ENCODE peak calls at places on chromosomes 1 and 21, in seven cellular contexts. Y is cardiac muscle cell; Z is neuronal stem cell; O is CD8-positive, alpha-beta memory T cell; I is esophagus squamous epithelium; C is stomach; E is tibial artery. S is an unnamed sample. For H3K9me3, the result is how much of the 10 kb centered on the place peaks cover.

GRCh38 chr21:45256912-45257672 is 30.6 kb downstream of the POFUT2 start:
- DNase-seq in Y (peak), Z (no peak), O (no peak), I (no peak), C (no peak), E (peak), S (no peak)

GRCh38 chr1:30195424-30196134 is 527.8 kb downstream of the MATN1 start:
- DNase-seq in Y (no peak), Z (no peak), O (no peak), I (no peak), C (no peak), E (no peak), S (no peak)

GRCh38 chr1:115184951-115185331 is 95.6 kb upstream of the TSPAN2 start:
- DNase-seq in Y (no peak), Z (no peak), O (no peak), I (no peak), C (no peak), E (peak), S (no peak)

GRCh38 chr1:221605569-221605968 is 136.3 kb downstream of the DUSP10 start:
- DNase-seq in Y (no peak), Z (no peak), O (no peak), I (no peak), C (no peak), E (no peak), S (no peak)

GRCh38 chr1:220906561-220907334 is 27.5 kb downstream of the HLX start:
- DNase-seq in Y (no peak), Z (no peak), O (no peak), I (no peak), C (no peak), E (no peak), S (no peak)

GRCh38 chr21:44618909-44619308 is 7.0 kb downstream of the KRTAP10-8 start:
- DNase-seq in Y (no peak), Z (no peak), O (peak), I (no peak), C (no peak), E (no peak), S (peak)

GRCh38 chr1:82321794-82322193 is 521.1 kb downstream of the ADGRL2 start:
- DNase-seq in Y (no peak), Z (no peak), O (no peak), I (no peak), C (no peak), E (no peak), S (no peak)

GRCh38 chr1:2466834-2467554 is 9.1 kb upstream of the PLCH2 start:
- DNase-seq in Y (no peak), Z (peak), O (peak), I (no peak), C (no peak), E (no peak), S (peak)

GRCh38 chr1:31798086-31798432 is 17.8 kb downstream of the SPOCD1 start:
- DNase-seq in Y (no peak), Z (no peak), O (no peak), I (no peak), C (no peak), E (no peak), S (no peak)

GRCh38 chr1:19606817-19607706 is 37.0 kb upstream of the NBL1 start:
- DNase-seq in Y (no peak), Z (no peak), O (peak), I (no peak), C (no peak), E (no peak), S (peak)

GRCh38 chr1:209435654-209436566 is 147.6 kb upstream of the CAMK1G start:
- DNase-seq in Y (peak), Z (peak), O (peak), I (no peak), C (peak), E (peak), S (peak)

GRCh38 chr1:232435746-232436145 is 194.2 kb downstream of the SIPA1L2 start:
- DNase-seq in Y (no peak), Z (no peak), O (no peak), I (no peak), C (no peak), E (no peak), S (no peak)

GRCh38 chr1:78688701-78689100 is 39.1 kb downstream of the IFI44 start:
- DNase-seq in Y (no peak), Z (no peak), O (no peak), I (no peak), C (no peak), E (no peak), S (no peak)

GRCh38 chr1:219907772-219908070 is 20.6 kb downstream of the SLC30A10 start:
- DNase-seq in Y (no peak), Z (no peak), O (no peak), I (no peak), C (no peak), E (no peak), S (no peak)

GRCh38 chr21:27110956-27111355 is 144.1 kb upstream of the ADAMTS5 start:
- DNase-seq in Y (no peak), Z (no peak), O (no peak), I (no peak), C (no peak), E (no peak), S (no peak)

GRCh38 chr21:31180256-31181088 is 142.2 kb upstream of the KRTAP19-8 start:
- DNase-seq in Y (peak), Z (no peak), O (no peak), I (no peak), C (no peak), E (no peak), S (no peak)

GRCh38 chr1:165474196-165474595 is 29.3 kb upstream of the RXRG start:
- DNase-seq in Y (no peak), Z (no peak), O (no peak), I (no peak), C (no peak), E (no peak), S (no peak)

GRCh38 chr1:185646202-185646683 is 87.9 kb upstream of the HMCN1 start:
- DNase-seq in Y (peak), Z (peak), O (no peak), I (no peak), C (peak), E (peak), S (no peak)

GRCh38 chr1:30399026-30399425 is 324.4 kb downstream of the MATN1 start:
- DNase-seq in Y (no peak), Z (no peak), O (no peak), I (no peak), C (no peak), E (no peak), S (no peak)

GRCh38 chr1:37892151-37893047 is 33.0 kb upstream of the MTF1 start:
- DNase-seq in Y (no peak), Z (no peak), O (no peak), I (no peak), C (no peak), E (no peak), S (no peak)

GRCh38 chr1:69991644-69992043 is 213.7 kb downstream of the LRRC40 start:
- DNase-seq in Y (no peak), Z (no peak), O (no peak), I (no peak), C (no peak), E (no peak), S (no peak)

GRCh38 chr1:97783762-97784161 is 137.1 kb downstream of the DPYD start:
- DNase-seq in Y (no peak), Z (no peak), O (no peak), I (no peak), C (no peak), E (no peak), S (no peak)

GRCh38 chr1:227907439-227908015 is 40.2 kb downstream of the WNT9A start:
- DNase-seq in Y (no peak), Z (no peak), O (no peak), I (no peak), C (no peak), E (no peak), S (no peak)

GRCh38 chr1:32091176-32091575 is 16.7 kb upstream of the KPNA6 start:
- DNase-seq in Y (no peak), Z (no peak), O (no peak), I (no peak), C (no peak), E (no peak), S (no peak)

GRCh38 chr1:117060441-117061317 is 553 bp downstream of the TTF2 start:
- DNase-seq in Y (no peak), Z (no peak), O (no peak), I (no peak), C (no peak), E (no peak), S (no peak)

GRCh38 chr1:204041232-204041767 is 31.6 kb upstream of the SOX13 start:
- DNase-seq in Y (no peak), Z (no peak), O (no peak), I (no peak), C (no peak), E (peak), S (no peak)

DNA sequence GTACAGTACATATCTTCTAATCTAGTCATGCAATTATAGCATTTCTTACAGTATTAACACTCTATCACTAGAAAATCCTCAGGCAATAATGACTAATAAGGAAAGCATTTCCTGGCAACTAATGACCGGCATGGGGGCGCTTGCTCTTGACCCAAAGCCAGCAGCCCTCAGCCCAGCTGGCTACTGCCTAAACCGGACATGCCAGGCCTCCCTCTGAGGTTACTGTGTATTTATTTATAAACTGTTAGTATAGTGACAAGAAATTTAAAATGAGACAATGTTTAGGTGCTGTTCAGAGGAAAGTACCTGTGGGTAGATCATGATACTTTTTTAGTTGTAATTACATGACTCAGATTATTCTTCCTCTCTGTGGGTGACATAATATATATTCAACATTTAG is 633.9 kb downstream of the PTPRC start:
- DNase-seq in Y (no peak), Z (no peak), O (no peak), I (no peak), C (peak), E (no peak), S (no peak)
- H3K27ac ChIP-seq in Y (no peak), Z (no peak), O (no peak), I (no peak), C (peak), E (no peak), S (no peak)

DNA sequence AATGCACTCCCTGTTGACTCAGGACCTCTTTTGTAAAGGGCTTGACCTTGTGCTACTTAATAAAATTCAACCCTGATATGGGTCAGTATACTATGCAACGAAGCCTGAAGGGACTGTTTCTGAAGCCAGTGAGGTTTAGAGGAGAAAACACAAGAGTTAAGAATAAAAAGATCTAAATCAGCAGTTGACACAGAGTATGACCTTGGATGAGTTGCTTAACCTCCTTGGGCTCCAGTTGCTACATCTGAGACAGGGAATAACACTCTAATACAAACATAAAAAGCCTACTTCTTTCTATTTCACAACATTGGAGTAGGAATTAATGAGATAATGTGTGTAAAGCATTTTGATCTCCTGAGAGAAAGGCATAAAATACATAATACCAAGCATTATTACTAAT is 882.4 kb upstream of the ADGRL2 start:
- DNase-seq in Y (no peak), Z (no peak), O (no peak), I (no peak), C (no peak), E (no peak), S (no peak)
- H3K9me3 ChIP-seq in Y (under half), Z (under half), O (under half), I (under half), C (under half), E (under half), S (under half)

GRCh38 chr1:145958734-145959133 is 917 bp upstream of the LIX1L start:
- DNase-seq in Y (no peak), Z (no peak), O (no peak), I (no peak), C (no peak), E (no peak), S (no peak)

GRCh38 chr1:145956776-145957442 is 908 bp downstream of the LIX1L start:
- DNase-seq in Y (no peak), Z (no peak), O (no peak), I (no peak), C (no peak), E (no peak), S (no peak)

GRCh38 chr1:145957443-145958319 is at the start of gene LIX1L:
- DNase-seq in Y (peak), Z (peak), O (peak), I (peak), C (peak), E (peak), S (peak)

GRCh38 chr1:145955436-145955835 is 2.4 kb downstream of the LIX1L start:
- DNase-seq in Y (no peak), Z (no peak), O (no peak), I (no peak), C (no peak), E (no peak), S (no peak)

DNA sequence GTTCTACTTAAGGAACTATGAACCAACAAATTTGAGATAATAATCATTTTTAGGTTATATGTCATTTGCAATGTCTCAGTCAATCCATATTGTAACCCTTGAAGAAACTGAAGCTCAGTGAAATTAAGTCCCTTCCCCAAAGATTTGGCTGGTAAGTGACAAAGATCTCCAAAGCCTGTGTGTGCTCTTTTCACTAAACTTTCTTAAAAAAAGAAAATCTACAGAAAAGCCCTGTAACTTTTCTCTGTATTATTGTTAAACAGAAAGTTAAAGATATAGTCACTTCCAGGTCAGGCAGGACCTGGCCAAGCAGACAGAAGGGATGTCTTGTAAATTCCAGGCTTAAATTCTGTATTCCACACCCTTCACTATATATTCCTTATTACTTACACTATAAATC is 1.5 kb downstream of the LIX1L start:
- DNase-seq in Y (no peak), Z (no peak), O (no peak), I (no peak), C (no peak), E (no peak), S (no peak)
- H3K27ac ChIP-seq in Y (peak), Z (no peak), O (peak), I (peak), C (peak), E (peak), S (peak)

GRCh38 chr1:160619742-160620277 is 27.0 kb downstream of the SLAMF1 start:
- DNase-seq in Y (no peak), Z (no peak), O (no peak), I (no peak), C (no peak), E (no peak), S (no peak)
- H3K9me3 ChIP-seq in Y (under half), Z (under half), O (under half), I (under half), C (under half), E (under half), S (under half)

GRCh38 chr21:14569026-14569425 is 22.9 kb upstream of the SAMSN1 start:
- DNase-seq in Y (no peak), Z (no peak), O (no peak), I (no peak), C (no peak), E (no peak), S (no peak)
- H3K27ac ChIP-seq in Y (no peak), Z (no peak), O (no peak), I (no peak), C (no peak), E (no peak), S (no peak)

GRCh38 chr1:3902111-3902511 is 2.0 kb upstream of the C1orf174 start:
- DNase-seq in Y (no peak), Z (no peak), O (no peak), I (no peak), C (no peak), E (no peak), S (no peak)
- H3K9me3 ChIP-seq in Y (under half), Z (under half), O (under half), I (under half), C (under half), E (under half), S (under half)

GRCh38 chr1:41255978-41256377 is 13.9 kb upstream of the SCMH1 start:
- DNase-seq in Y (no peak), Z (no peak), O (no peak), I (no peak), C (no peak), E (no peak), S (no peak)
- H3K27ac ChIP-seq in Y (no peak), Z (no peak), O (no peak), I (no peak), C (no peak), E (no peak), S (no peak)

GRCh38 chr1:5402618-5403017 is 589.6 kb downstream of the NPHP4 start:
- DNase-seq in Y (no peak), Z (no peak), O (no peak), I (no peak), C (no peak), E (no peak), S (no peak)
- H3K9me3 ChIP-seq in Y (under half), Z (under half), O (under half), I (under half), C (under half), E (under half), S (under half)

S was measured in CD4-positive, alpha-beta T cell.